ENCODE peak calls at places on chromosomes 11 and 22, in six cellular contexts. W, Z, N, F, J and X are unnamed samples.

GRCh38 chr22:23760056-23760455 is 2.7 kb upstream of the C22orf15 start:
- DNase-seq in J (no peak), F (no peak), N (no peak), W (no peak), Z (no peak), X (no peak)

GRCh38 chr11:70474710-70475109 is 76.4 kb downstream of the CTTN start:
- DNase-seq in Z (no peak), N (no peak), J (no peak), F (no peak), W (peak), X (no peak)

GRCh38 chr11:76659672-76660532 is 10.6 kb downstream of the LRRC32 start:
- DNase-seq in W (peak), N (no peak), F (no peak), J (no peak), Z (no peak), X (no peak)

GRCh38 chr11:45638051-45638450 is 27.4 kb downstream of the CHST1 start:
- DNase-seq in W (no peak), N (no peak), Z (no peak), F (no peak), J (no peak), X (no peak)

GRCh38 chr11:125165111-125165663 is 636 bp downstream of the PKNOX2 start:
- DNase-seq in W (peak), J (peak), F (peak), Z (no peak), N (no peak), X (peak)

GRCh38 chr11:70405679-70406395 is 7.5 kb downstream of the CTTN start:
- DNase-seq in F (no peak), W (no peak), N (no peak), Z (no peak), J (no peak), X (no peak)

GRCh38 chr11:37770145-37770544 is 1172.1 kb upstream of the RAG2 start:
- DNase-seq in J (peak), Z (no peak), F (no peak), W (no peak), N (no peak), X (no peak)

GRCh38 chr22:20519558-20519957 is 12.1 kb downstream of the MED15 start:
- DNase-seq in Z (no peak), F (no peak), J (no peak), N (no peak), W (no peak), X (no peak)